ENCODE peak calls at places on chromosomes 3 and 15, in ten cellular contexts. A is mucosa of descending colon, X is gastrocnemius medialis, O is NT2/D1, M is HCT116, Q is cardiac muscle cell, G is psoas muscle, N is lower lobe of right lung, L is heart right ventricle, S is iPS DF 6.9. Z is an unnamed sample.

GRCh38 chr3:2544212-2544611 is 445.5 kb downstream of the CNTN4 start:
- DNase-seq in A (no peak), X (no peak), O (no peak), M (no peak), Q (no peak), G (no peak), N (no peak), L (no peak), S (no peak), Z (no peak)

GRCh38 chr15:98150084-98150483 is 189.6 kb downstream of the ARRDC4 start:
- DNase-seq in A (no peak), X (no peak), O (no peak), M (no peak), Q (no peak), G (no peak), N (no peak), L (no peak), S (no peak), Z (no peak)

GRCh38 chr3:122754867-122755835 is 38.5 kb downstream of the HSPBAP1 start:
- DNase-seq in A (peak; percentile 23), X (no peak), O (peak; percentile 28), M (peak; percentile 34), Q (peak; percentile 67), G (no peak), N (no peak), L (no peak), S (peak; percentile 72), Z (no peak)

GRCh38 chr3:130963878-130964277 is 62.7 kb downstream of the ASTE1 start:
- DNase-seq in A (no peak), X (no peak), O (peak; percentile 11), M (peak; percentile 73), Q (peak; percentile 97), G (no peak), N (no peak), L (no peak), S (no peak), Z (no peak)

GRCh38 chr3:28218917-28219198 is 22.6 kb upstream of the CMC1 start:
- DNase-seq in A (no peak), X (no peak), O (no peak), M (no peak), Q (no peak), G (no peak), N (no peak), L (no peak), S (no peak), Z (no peak)

GRCh38 chr3:171260430-171260829 is 199.8 kb downstream of the TNIK start:
- DNase-seq in A (no peak), X (no peak), O (no peak), M (no peak), Q (no peak), G (no peak), N (no peak), L (no peak), S (no peak), Z (no peak)

GRCh38 chr3:187999821-188000220 is 154.1 kb upstream of the LPP start:
- DNase-seq in A (peak; percentile 30), X (no peak), O (no peak), M (no peak), Q (no peak), G (no peak), N (no peak), L (no peak), S (no peak), Z (no peak)

GRCh38 chr15:85792872-85793621 is 1.7 kb downstream of the KLHL25 start:
- DNase-seq in A (no peak), X (no peak), O (no peak), M (no peak), Q (no peak), G (no peak), N (no peak), L (no peak), S (no peak), Z (peak; percentile 64)

GRCh38 chr15:76866008-76866407 is 39.1 kb downstream of the SCAPER start:
- DNase-seq in A (no peak), X (peak; percentile 69), O (no peak), M (no peak), Q (peak; percentile 28), G (peak; percentile 67), N (no peak), L (no peak), S (no peak), Z (no peak)

GRCh38 chr3:52517796-52518722 is 15.6 kb downstream of the NT5DC2 start:
- DNase-seq in A (no peak), X (no peak), O (no peak), M (no peak), Q (no peak), G (no peak), N (no peak), L (no peak), S (no peak), Z (no peak)

GRCh38 chr3:53073553-53074365 is 27.9 kb upstream of the SFMBT1 start:
- DNase-seq in A (no peak), X (no peak), O (no peak), M (no peak), Q (no peak), G (no peak), N (no peak), L (no peak), S (no peak), Z (peak; percentile 61)

GRCh38 chr15:25088261-25088790 is 133.5 kb downstream of the SNRPN start:
- DNase-seq in A (no peak), X (no peak), O (no peak), M (no peak), Q (no peak), G (no peak), N (no peak), L (no peak), S (no peak), Z (no peak)
- H3K4me3 ChIP-seq in A (no peak overlapping the region), X (no peak overlapping the region), O (no peak overlapping the region), M (no peak overlapping the region), Q (no peak overlapping the region), G (no peak overlapping the region), N (no peak overlapping the region), L (no peak overlapping the region), S (no peak overlapping the region), Z (no peak overlapping the region)

DNA sequence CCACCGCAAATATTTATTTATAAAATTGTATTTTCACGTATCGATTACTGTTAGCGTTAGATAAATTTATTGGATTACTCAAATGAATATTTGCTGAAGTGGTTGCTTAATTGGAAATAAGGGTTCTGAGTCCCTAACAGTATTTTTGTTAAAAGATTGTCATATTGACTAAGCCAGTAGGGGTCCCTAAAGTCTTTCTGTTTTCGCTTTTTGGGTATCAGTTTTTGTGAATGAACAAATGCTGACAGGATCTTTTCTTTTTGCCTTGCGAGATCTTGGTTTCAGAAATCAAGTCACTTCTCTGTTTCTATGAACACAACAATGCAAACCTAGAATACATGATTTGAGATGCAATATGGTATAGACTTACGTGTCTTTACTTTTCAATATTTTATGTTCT is 7.1 kb downstream of the RAD51 start:
- DNase-seq in A (no peak), X (no peak), O (no peak), M (no peak), Q (peak; percentile 22), G (no peak), N (no peak), L (no peak), S (no peak), Z (no peak)
- H3K4me1 ChIP-seq in A (peaks cover 8% of the 10 kb centered on the region), X (no peaks in the 10 kb centered on the region), O (no peaks in the 10 kb centered on the region), M (no peaks in the 10 kb centered on the region), Q (no peaks in the 10 kb centered on the region), G (no peaks in the 10 kb centered on the region), N (no peaks in the 10 kb centered on the region), L (no peaks in the 10 kb centered on the region), S (no peaks in the 10 kb centered on the region), Z (no peaks in the 10 kb centered on the region)

GRCh38 chr15:59062985-59063384 is 42.0 kb upstream of the CCNB2 start:
- DNase-seq in A (no peak), X (no peak), O (no peak), M (no peak), Q (peak; percentile 63), G (no peak), N (no peak), L (no peak), S (no peak), Z (no peak)

GRCh38 chr15:59060348-59060747 is 44.6 kb upstream of the CCNB2 start:
- DNase-seq in A (no peak), X (no peak), O (no peak), M (no peak), Q (no peak), G (no peak), N (no peak), L (no peak), S (no peak), Z (no peak)

GRCh38 chr15:59053482-59053881 is 51.5 kb upstream of the CCNB2 start:
- DNase-seq in A (no peak), X (no peak), O (no peak), M (no peak), Q (no peak), G (no peak), N (no peak), L (no peak), S (no peak), Z (no peak)

GRCh38 chr15:59059076-59059597 is 45.8 kb upstream of the CCNB2 start:
- DNase-seq in A (no peak), X (no peak), O (no peak), M (no peak), Q (no peak), G (no peak), N (no peak), L (no peak), S (no peak), Z (no peak)
- H3K36me3 ChIP-seq in A (no peaks in the 10 kb centered on the region), X (peaks cover 59% of the 10 kb centered on the region), O (peaks cover 84% of the 10 kb centered on the region), M (peaks cover 35% of the 10 kb centered on the region), Q (peaks cover 63% of the 10 kb centered on the region), G (peaks cover 87% of the 10 kb centered on the region), N (peaks cover 98% of the 10 kb centered on the region), L (peaks cover 100% of the 10 kb centered on the region), S (no peaks in the 10 kb centered on the region), Z (peaks cover 7% of the 10 kb centered on the region)

GRCh38 chr15:33152502-33153109 is 41.9 kb downstream of the FMN1 start:
- DNase-seq in A (no peak), X (no peak), O (no peak), M (no peak), Q (peak; percentile 34), G (no peak), N (no peak), L (no peak), S (no peak), Z (no peak)
- H3K4me3 ChIP-seq in A (no peak overlapping the region), X (peak overlapping the region; percentile 9), O (no peak overlapping the region), M (no peak overlapping the region), Q (no peak overlapping the region), G (peak overlapping the region; percentile 20), N (peak overlapping the region; percentile 37), L (no peak overlapping the region), S (no peak overlapping the region), Z (no peak overlapping the region)

GRCh38 chr15:89111352-89111751 is 23.1 kb downstream of the ABHD2 start:
- DNase-seq in A (no peak), X (no peak), O (no peak), M (no peak), Q (no peak), G (no peak), N (no peak), L (no peak), S (no peak), Z (no peak)
- H3K4me1 ChIP-seq in A (peaks cover 35% of the 10 kb centered on the region), X (peaks cover 21% of the 10 kb centered on the region), O (no peaks in the 10 kb centered on the region), M (peaks cover 24% of the 10 kb centered on the region), Q (peaks cover 86% of the 10 kb centered on the region), G (peaks cover 79% of the 10 kb centered on the region), N (peaks cover 66% of the 10 kb centered on the region), L (peaks cover 97% of the 10 kb centered on the region), S (no peaks in the 10 kb centered on the region), Z (peaks cover 25% of the 10 kb centered on the region)

DNA sequence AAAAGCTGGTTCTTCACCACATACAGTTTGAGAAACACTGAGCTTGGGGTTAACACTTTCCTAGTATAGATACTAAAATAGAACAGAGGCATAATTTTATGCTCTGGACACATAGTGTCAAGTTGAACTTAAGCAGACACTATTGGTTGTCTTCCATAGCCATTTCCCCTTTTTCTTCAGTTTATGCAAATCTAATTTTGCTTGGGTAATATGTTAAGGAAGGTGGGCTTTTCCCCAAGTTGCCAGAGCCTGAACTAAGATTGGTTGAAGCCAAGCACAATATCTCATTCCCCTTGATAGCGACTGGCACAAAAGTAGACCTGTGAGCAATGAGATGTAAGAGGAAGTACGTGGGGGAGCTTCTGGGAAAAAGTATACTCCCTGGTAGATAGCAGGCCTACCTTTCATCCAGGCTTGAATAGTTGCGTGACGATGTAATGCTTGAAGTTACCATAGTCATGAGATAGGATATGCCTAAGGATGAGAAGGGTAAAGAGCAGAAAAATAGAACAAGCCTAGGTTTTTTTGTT is 4.5 kb upstream of the POPDC2 start:
- DNase-seq in A (no peak), X (no peak), O (no peak), M (no peak), Q (peak; percentile 67), G (no peak), N (no peak), L (no peak), S (no peak), Z (no peak)
- H3K36me3 ChIP-seq in A (no peaks in the 10 kb centered on the region), X (peaks cover 14% of the 10 kb centered on the region), O (peaks cover 7% of the 10 kb centered on the region), M (no peaks in the 10 kb centered on the region), Q (peaks cover 8% of the 10 kb centered on the region), G (peaks cover 21% of the 10 kb centered on the region), N (peaks cover 22% of the 10 kb centered on the region), L (peaks cover 35% of the 10 kb centered on the region), S (no peaks in the 10 kb centered on the region), Z (no peaks in the 10 kb centered on the region)

Z was measured in aorta.